ENCODE peak calls at places on chromosomes 6 and 20, in six cellular contexts. Q, R, I, V, T and G are unnamed samples.

GRCh38 chr6:159753081-159753872 is 8.6 kb upstream of the ACAT2 start:
- DNase-seq in T (no peak), R (no peak), Q (no peak), I (no peak), V (no peak), G (no peak)

GRCh38 chr6:62202078-62202477 is 83.9 kb downstream of the KHDRBS2 start:
- DNase-seq in V (no peak), R (no peak), T (no peak), Q (no peak), I (no peak), G (no peak)

GRCh38 chr20:16518068-16518783 is 55.0 kb downstream of the KIF16B start:
- DNase-seq in I (peak), V (no peak), T (no peak), R (peak), Q (peak), G (peak)

GRCh38 chr6:36769161-36769675 is 70.0 kb downstream of the CPNE5 start:
- DNase-seq in V (no peak), T (peak), R (no peak), Q (no peak), I (no peak), G (no peak)

GRCh38 chr6:148864941-148865340 is 118.1 kb downstream of the UST start:
- DNase-seq in R (no peak), I (no peak), V (no peak), T (no peak), Q (no peak), G (no peak)

GRCh38 chr6:161618816-161619454 is 345.1 kb upstream of the AGPAT4 start:
- DNase-seq in T (peak), I (peak), R (peak), Q (peak), V (no peak), G (peak)

GRCh38 chr20:30812739-30813411 is 444.6 kb upstream of the DEFB115 start:
- DNase-seq in T (no peak), V (no peak), I (no peak), R (no peak), Q (no peak), G (peak)

GRCh38 chr6:157224178-157224956 is 99.0 kb downstream of the TMEM242 start:
- DNase-seq in T (no peak), I (no peak), Q (no peak), V (no peak), R (no peak), G (no peak)

DNA sequence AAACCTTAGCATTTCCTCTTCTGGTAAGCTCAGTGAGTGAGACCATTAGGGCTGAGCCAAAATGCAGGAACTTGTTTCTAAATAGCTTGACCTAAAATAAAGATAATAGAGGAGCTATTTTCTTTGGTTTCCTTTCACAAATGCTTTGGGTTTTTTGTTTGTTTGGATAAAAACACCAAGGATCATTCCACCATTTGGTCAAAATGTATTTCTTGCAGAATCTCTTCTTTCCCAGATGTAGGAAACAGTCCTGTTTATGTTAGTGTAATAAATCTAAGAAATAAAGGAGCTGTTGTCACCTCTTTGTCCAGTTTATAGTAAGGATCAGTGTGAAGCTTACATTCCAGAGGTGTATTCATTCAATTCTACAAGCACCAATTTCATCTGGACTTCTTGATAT is 297.8 kb downstream of the GJA1 start:
- DNase-seq in Q (no peak), V (no peak), T (no peak), R (no peak), I (no peak), G (no peak)
- TF ChIP-seq CHD2 in Q (no peak), V (no peak), T (no peak), R (no peak), I (no peak), G (no peak)

GRCh38 chr6:18585032-18585573 is 198.0 kb downstream of the RNF144B start:
- DNase-seq in V (no peak), I (peak), T (no peak), R (peak), Q (peak), G (no peak)
- TF ChIP-seq CHD2 in V (no peak), I (no peak), T (no peak), R (no peak), Q (no peak), G (no peak)

DNA sequence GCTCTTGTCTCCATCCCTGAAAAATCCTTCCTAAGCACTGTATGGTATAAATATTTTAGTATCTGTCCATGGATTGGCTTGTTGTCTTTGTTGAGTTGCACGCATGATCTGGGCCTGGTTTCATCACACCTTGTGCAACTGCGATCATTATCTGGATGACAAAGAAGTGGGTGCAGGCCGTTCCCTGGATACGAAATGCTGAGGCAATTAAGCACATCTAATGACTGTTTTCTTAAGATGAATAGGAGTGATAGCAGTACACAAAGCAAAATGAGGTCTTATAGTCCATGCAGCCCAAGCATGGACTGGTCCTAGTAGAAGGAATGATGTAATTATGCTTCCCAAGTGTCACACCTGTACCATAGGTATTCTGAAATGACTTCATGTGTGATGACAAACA is 47.8 kb downstream of the SLC35D3 start:
- DNase-seq in T (no peak), V (no peak), Q (no peak), R (no peak), I (no peak), G (no peak)
- TF ChIP-seq CHD2 in T (no peak), V (no peak), Q (no peak), R (no peak), I (no peak), G (no peak)

DNA sequence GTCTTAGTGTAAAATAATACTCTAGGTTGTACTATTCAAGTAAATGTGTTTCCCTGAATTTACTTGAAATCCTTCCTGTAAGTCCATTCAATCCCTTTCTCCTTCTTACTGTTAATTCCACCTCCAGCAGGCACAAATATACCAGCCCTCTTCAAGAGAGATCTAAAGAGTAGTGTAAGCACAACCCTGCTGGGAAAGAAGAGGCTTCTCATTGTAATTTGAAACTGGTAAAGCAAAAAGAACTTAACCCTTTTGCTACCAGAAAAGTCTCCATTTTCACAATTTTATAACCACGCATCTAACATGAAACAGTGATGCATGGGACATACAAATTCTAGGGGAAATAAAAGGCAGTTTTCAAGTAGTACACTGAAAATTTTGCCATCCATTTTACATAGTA is at the start of gene BMP5:
- DNase-seq in R (no peak), V (no peak), I (no peak), Q (no peak), T (no peak), G (no peak)
- TF ChIP-seq CHD2 in R (no peak), V (no peak), I (no peak), Q (no peak), T (no peak), G (no peak)